ENCODE peak calls at places on chromosome 7, in nine cellular contexts. M is epithelial cell of esophagus, Q is ascending aorta, X is A549, C is endodermal cell, R is upper lobe of right lung, Y is heart right ventricle, S is WERI-Rb-1, V is GM12865. H is an unnamed sample.

GRCh38 chr7:4733936-4734528 is 41.4 kb upstream of the AP5Z1 start:
- DNase-seq in R (no peak), C (no peak), Q (no peak), M (no peak), S (no peak), Y (no peak), V (no peak), X (no peak), H (no peak)

GRCh38 chr7:32153006-32153405 is 82.8 kb upstream of the PDE1C start:
- DNase-seq in X (no peak), C (no peak), M (no peak), Y (no peak), S (no peak), V (no peak), Q (no peak), R (no peak), H (no peak)

GRCh38 chr7:69781412-69781846 is 183.2 kb downstream of the AUTS2 start:
- DNase-seq in C (no peak), S (no peak), Q (no peak), M (no peak), R (no peak), X (no peak), V (no peak), Y (peak; percentile 27), H (no peak)

GRCh38 chr7:34133356-34133982 is 228.1 kb downstream of the BMPER start:
- DNase-seq in Y (no peak), C (no peak), Q (no peak), S (peak; percentile 24), X (peak; percentile 16), R (no peak), V (no peak), M (peak; percentile 88), H (no peak)

GRCh38 chr7:36244429-36244828 is 91.4 kb downstream of the EEPD1 start:
- DNase-seq in M (no peak), Y (no peak), R (no peak), V (no peak), Q (no peak), X (no peak), C (no peak), S (no peak), H (no peak)

GRCh38 chr7:129612112-129613015 is 844 bp downstream of the NRF1 start:
- DNase-seq in M (peak; percentile 50), S (peak; percentile 16), Q (no peak), V (peak; percentile 60), C (peak; percentile 72), Y (peak; percentile 52), R (peak; percentile 80), X (peak; percentile 23), H (peak; percentile 93)

GRCh38 chr7:51013861-51014511 is 231.3 kb upstream of the GRB10 start:
- DNase-seq in C (no peak), V (no peak), X (no peak), S (no peak), M (no peak), Y (no peak), Q (no peak), R (peak; percentile 52), H (no peak)

GRCh38 chr7:158931899-158932298 is 75.5 kb downstream of the DYNC2I1 start:
- DNase-seq in Y (no peak), S (no peak), R (no peak), X (no peak), V (no peak), M (no peak), C (no peak), Q (no peak), H (no peak)

GRCh38 chr7:42102301-42102700 is 134.7 kb downstream of the GLI3 start:
- DNase-seq in S (no peak), Y (no peak), V (no peak), C (no peak), Q (no peak), X (no peak), R (no peak), M (no peak), H (no peak)

GRCh38 chr7:17211307-17211836 is 87.1 kb upstream of the AHR start:
- DNase-seq in V (no peak), Y (no peak), M (no peak), R (no peak), X (no peak), S (no peak), Q (no peak), C (no peak), H (no peak)

GRCh38 chr7:99842926-99843325 is 15.1 kb downstream of the CYP3A43 start:
- DNase-seq in Y (no peak), S (no peak), R (no peak), X (no peak), C (no peak), V (no peak), M (no peak), Q (no peak), H (no peak)

GRCh38 chr7:122688385-122688998 is 10.4 kb downstream of the RNF133 start:
- DNase-seq in X (no peak), R (no peak), Y (no peak), S (no peak), Q (no peak), V (no peak), M (no peak), C (peak; percentile 33), H (no peak)

GRCh38 chr7:29924684-29925083 is 64.9 kb downstream of the SCRN1 start:
- DNase-seq in R (no peak), Q (no peak), X (no peak), M (no peak), Y (no peak), C (no peak), V (no peak), S (no peak), H (no peak)

GRCh38 chr7:8751557-8752231 is 318.3 kb downstream of the NXPH1 start:
- DNase-seq in C (no peak), V (no peak), X (no peak), M (no peak), Q (no peak), R (no peak), S (no peak), Y (no peak), H (no peak)

GRCh38 chr7:92916751-92917369 is 80.5 kb upstream of the CDK6 start:
- DNase-seq in M (peak; percentile 84), C (peak; percentile 85), Q (no peak), V (no peak), Y (no peak), S (peak; percentile 22), R (no peak), X (no peak), H (no peak)

GRCh38 chr7:131108212-131108980 is 219.3 kb upstream of the MKLN1 start:
- DNase-seq in M (no peak), X (no peak), R (no peak), S (no peak), Q (no peak), Y (peak; percentile 65), V (peak; percentile 87), C (no peak), H (no peak)

GRCh38 chr7:131105803-131106680 is 221.6 kb upstream of the MKLN1 start:
- DNase-seq in X (peak; percentile 67), M (peak; percentile 70), Q (peak; percentile 59), R (peak; percentile 95), Y (peak; percentile 85), C (peak; percentile 89), V (peak; percentile 78), S (peak; percentile 39), H (no peak)

GRCh38 chr7:131109011-131109756 is 218.5 kb upstream of the MKLN1 start:
- DNase-seq in V (peak; percentile 11), R (no peak), M (no peak), Q (no peak), C (no peak), Y (no peak), S (no peak), X (no peak), H (no peak)

GRCh38 chr7:131106681-131107342 is 220.9 kb upstream of the MKLN1 start:
- DNase-seq in V (peak; percentile 36), Y (peak; percentile 52), R (peak; percentile 81), Q (no peak), S (peak; percentile 30), C (peak; percentile 79), X (no peak), M (no peak), H (no peak)

GRCh38 chr7:131107343-131108211 is 220.1 kb upstream of the MKLN1 start:
- DNase-seq in Q (peak; percentile 46), Y (peak; percentile 60), X (peak; percentile 80), S (peak; percentile 33), M (peak; percentile 56), R (peak; percentile 84), V (peak; percentile 90), C (peak; percentile 79), H (no peak)
- TF ChIP-seq CTCF in Q (no peak), Y (no peak), X (no peak), S (no peak), M (no peak), R (no peak), V (no peak), C (no peak), H (no peak)

GRCh38 chr7:28044825-28045224 is 135.8 kb downstream of the JAZF1 start:
- DNase-seq in V (no peak), M (no peak), C (peak; percentile 68), X (no peak), Q (no peak), R (no peak), Y (no peak), S (no peak), H (no peak)
- TF ChIP-seq CTCF in V (no peak), M (no peak), C (peak; percentile 39), X (peak; percentile 18), Q (no peak), R (no peak), Y (no peak), S (no peak), H (no peak)

DNA sequence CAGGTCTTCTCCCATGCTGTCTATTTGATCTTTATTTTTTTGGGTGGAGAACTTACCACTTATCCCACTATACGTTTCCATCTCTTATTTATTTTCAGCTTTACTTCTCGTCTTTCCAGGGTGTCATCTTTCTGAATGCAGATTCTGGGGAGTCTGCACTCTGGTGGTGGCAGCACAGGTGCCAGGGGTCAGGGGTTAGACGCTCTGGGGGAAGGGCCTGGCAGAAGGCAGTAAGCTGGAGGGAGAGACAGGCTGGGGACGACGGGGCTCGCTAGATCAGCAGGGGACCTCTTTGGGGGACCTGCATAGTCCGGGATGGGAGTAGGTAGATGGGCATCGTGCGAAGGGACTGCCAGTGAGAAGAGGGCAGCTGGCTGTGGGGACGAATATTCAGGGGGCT is 22.3 kb downstream of the CHST12 start:
- DNase-seq in S (no peak), C (no peak), X (no peak), R (no peak), Q (no peak), Y (no peak), M (no peak), V (no peak), H (no peak)
- TF ChIP-seq CTCF in S (no peak), C (no peak), X (no peak), R (no peak), Q (no peak), Y (no peak), M (no peak), V (no peak), H (no peak)

DNA sequence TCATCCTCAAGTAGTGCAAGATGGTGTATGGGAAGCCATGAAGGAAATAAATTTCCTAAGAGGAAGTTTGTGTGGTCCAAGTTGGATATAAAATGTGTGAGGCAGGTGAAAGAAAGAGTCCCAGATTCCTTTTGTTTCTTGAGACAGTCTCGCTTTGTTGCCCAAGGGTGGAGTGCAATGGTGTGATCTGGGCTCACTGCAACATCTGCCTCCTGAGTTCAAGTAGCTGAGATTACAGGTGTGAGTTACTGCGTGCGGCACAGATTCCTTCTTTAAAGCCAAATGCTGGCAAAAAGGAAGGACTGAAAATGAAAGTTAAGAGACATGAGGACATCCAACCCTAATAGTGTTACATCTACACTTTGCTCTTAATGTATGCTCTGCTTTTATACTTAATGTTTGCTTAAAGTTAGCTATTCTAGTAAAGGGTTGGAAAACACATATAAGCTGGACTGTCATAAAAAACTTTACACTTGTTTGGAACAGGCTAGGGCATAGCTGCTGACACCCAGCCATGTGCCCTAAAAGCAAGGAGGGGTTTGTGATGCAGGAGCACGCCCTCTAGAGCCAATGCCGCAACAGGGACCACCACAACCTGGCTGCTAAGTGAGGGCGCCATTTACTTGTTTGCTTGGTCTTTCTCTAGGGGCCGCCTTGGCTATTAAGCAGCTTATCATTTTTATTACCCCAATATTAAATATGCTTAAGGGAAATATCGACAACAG is 34.5 kb downstream of the CLEC2L start:
- DNase-seq in Q (no peak), M (no peak), Y (no peak), V (no peak), S (no peak), X (no peak), C (peak; percentile 71), R (no peak), H (no peak)
- TF ChIP-seq CTCF in Q (no peak), M (no peak), Y (no peak), V (no peak), S (peak; percentile 24), X (no peak), C (peak; percentile 56), R (no peak), H (no peak)